ENCODE peak calls at places on chromosomes 2 and 18, in seven cellular contexts. One of them, this sample, is unnamed.

GRCh38 chr2:241441492-241441891 is 66.9 kb downstream of the STK25 start:
- DNase-seq in neuronal stem cell: no peak
- DNase-seq in mesendoderm: no peak
- DNase-seq in H1: no peak
- DNase-seq in H9: no peak
- DNase-seq in trophoblast cell: no peak
- DNase-seq in IMR-90: no peak
- DNase-seq in this sample: no peak

GRCh38 chr2:234363011-234363487 is 133.8 kb downstream of the ARL4C start:
- DNase-seq in H9: peak; percentile 91
- DNase-seq in IMR-90: no peak
- DNase-seq in trophoblast cell: peak; percentile 22
- DNase-seq in H1: peak; percentile 78
- DNase-seq in mesendoderm: peak; percentile 98
- DNase-seq in neuronal stem cell: peak; percentile 67
- DNase-seq in this sample: peak; percentile 46

GRCh38 chr2:200469708-200470600 is 39.9 kb downstream of the KCTD18 start:
- DNase-seq in H1: no peak
- DNase-seq in neuronal stem cell: peak; percentile 58
- DNase-seq in H9: no peak
- DNase-seq in mesendoderm: no peak
- DNase-seq in trophoblast cell: peak; percentile 80
- DNase-seq in IMR-90: no peak
- DNase-seq in this sample: no peak

GRCh38 chr2:47072018-47072691 is 83.0 kb downstream of the STPG4 start:
- DNase-seq in neuronal stem cell: no peak
- DNase-seq in mesendoderm: no peak
- DNase-seq in trophoblast cell: peak; percentile 79
- DNase-seq in H1: no peak
- DNase-seq in IMR-90: peak; percentile 70
- DNase-seq in H9: peak; percentile 60
- DNase-seq in this sample: peak; percentile 82

GRCh38 chr2:197081294-197081693 is 154.8 kb upstream of the PGAP1 start:
- DNase-seq in trophoblast cell: no peak
- DNase-seq in H9: no peak
- DNase-seq in IMR-90: no peak
- DNase-seq in H1: no peak
- DNase-seq in mesendoderm: no peak
- DNase-seq in neuronal stem cell: no peak
- DNase-seq in this sample: no peak

GRCh38 chr2:193549661-193550060 is 1354.9 kb upstream of the TMEFF2 start:
- DNase-seq in neuronal stem cell: no peak
- DNase-seq in IMR-90: no peak
- DNase-seq in H9: no peak
- DNase-seq in H1: no peak
- DNase-seq in trophoblast cell: no peak
- DNase-seq in mesendoderm: no peak
- DNase-seq in this sample: peak; percentile 10

GRCh38 chr2:1799174-1799573 is 54.9 kb upstream of the PXDN start:
- DNase-seq in mesendoderm: no peak
- DNase-seq in neuronal stem cell: no peak
- DNase-seq in H9: no peak
- DNase-seq in H1: no peak
- DNase-seq in IMR-90: no peak
- DNase-seq in trophoblast cell: no peak
- DNase-seq in this sample: no peak

GRCh38 chr2:201886504-201886903 is 80.2 kb downstream of the CDK15 start:
- DNase-seq in neuronal stem cell: no peak
- DNase-seq in IMR-90: peak; percentile 72
- DNase-seq in H9: no peak
- DNase-seq in mesendoderm: no peak
- DNase-seq in H1: no peak
- DNase-seq in trophoblast cell: no peak
- DNase-seq in this sample: no peak

GRCh38 chr2:225074366-225074765 is 32.1 kb upstream of the DOCK10 start:
- DNase-seq in mesendoderm: no peak
- DNase-seq in IMR-90: no peak
- DNase-seq in H1: no peak
- DNase-seq in trophoblast cell: no peak
- DNase-seq in neuronal stem cell: no peak
- DNase-seq in H9: no peak
- DNase-seq in this sample: no peak

GRCh38 chr2:128380061-128380889 is 61.6 kb upstream of the HS6ST1 start:
- DNase-seq in H1: no peak
- DNase-seq in trophoblast cell: no peak
- DNase-seq in IMR-90: no peak
- DNase-seq in neuronal stem cell: no peak
- DNase-seq in mesendoderm: no peak
- DNase-seq in H9: peak; percentile 24
- DNase-seq in this sample: no peak

GRCh38 chr18:111292-112014 is 46.9 kb upstream of the USP14 start:
- DNase-seq in neuronal stem cell: peak; percentile 72
- DNase-seq in IMR-90: peak; percentile 40
- DNase-seq in trophoblast cell: peak; percentile 47
- DNase-seq in mesendoderm: peak; percentile 82
- DNase-seq in H9: peak; percentile 72
- DNase-seq in H1: peak; percentile 19
- DNase-seq in this sample: peak; percentile 17

GRCh38 chr18:54233228-54233625 is 8.8 kb upstream of the MBD2 start:
- DNase-seq in IMR-90: no peak
- DNase-seq in mesendoderm: no peak
- DNase-seq in neuronal stem cell: no peak
- DNase-seq in trophoblast cell: no peak
- DNase-seq in H9: no peak
- DNase-seq in H1: no peak
- DNase-seq in this sample: no peak

GRCh38 chr2:86675611-86676015 is 44.5 kb upstream of the RMND5A start:
- DNase-seq in neuronal stem cell: no peak
- DNase-seq in H9: peak; percentile 32
- DNase-seq in H1: no peak
- DNase-seq in mesendoderm: peak; percentile 49
- DNase-seq in trophoblast cell: no peak
- DNase-seq in IMR-90: no peak
- DNase-seq in this sample: no peak

GRCh38 chr18:76875390-76876330 is 53.3 kb downstream of the ZNF236 start:
- DNase-seq in mesendoderm: peak; percentile 79
- DNase-seq in IMR-90: peak; percentile 43
- DNase-seq in H9: peak; percentile 65
- DNase-seq in trophoblast cell: peak; percentile 24
- DNase-seq in H1: no peak
- DNase-seq in neuronal stem cell: peak; percentile 56
- DNase-seq in this sample: peak; percentile 37

GRCh38 chr18:58788470-58788869 is 76.2 kb upstream of the ZNF532 start:
- DNase-seq in H1: no peak
- DNase-seq in neuronal stem cell: no peak
- DNase-seq in H9: no peak
- DNase-seq in trophoblast cell: no peak
- DNase-seq in IMR-90: no peak
- DNase-seq in mesendoderm: peak; percentile 60
- DNase-seq in this sample: no peak

GRCh38 chr2:155708052-155708451 is 624.5 kb downstream of the NR4A2 start:
- DNase-seq in trophoblast cell: no peak
- DNase-seq in mesendoderm: peak; percentile 37
- DNase-seq in H9: no peak
- DNase-seq in neuronal stem cell: no peak
- DNase-seq in H1: no peak
- DNase-seq in IMR-90: no peak
- DNase-seq in this sample: no peak

GRCh38 chr2:41899189-41899588 is 148.6 kb upstream of the PKDCC start:
- DNase-seq in H1: no peak
- DNase-seq in trophoblast cell: peak; percentile 90
- DNase-seq in H9: no peak
- DNase-seq in neuronal stem cell: no peak
- DNase-seq in IMR-90: peak; percentile 42
- DNase-seq in mesendoderm: no peak
- DNase-seq in this sample: peak; percentile 57

GRCh38 chr2:237571551-237571950 is 5.2 kb downstream of the PRLH start:
- DNase-seq in H9: no peak
- DNase-seq in IMR-90: no peak
- DNase-seq in mesendoderm: no peak
- DNase-seq in trophoblast cell: no peak
- DNase-seq in H1: no peak
- DNase-seq in neuronal stem cell: no peak
- DNase-seq in this sample: no peak

GRCh38 chr2:143841935-143842334 is 678.0 kb downstream of the ZEB2 start:
- DNase-seq in mesendoderm: peak; percentile 45
- DNase-seq in neuronal stem cell: no peak
- DNase-seq in H9: no peak
- DNase-seq in H1: no peak
- DNase-seq in trophoblast cell: no peak
- DNase-seq in IMR-90: peak; percentile 29
- DNase-seq in this sample: peak; percentile 12

GRCh38 chr18:12059334-12060181 is 34.1 kb upstream of the ANKRD62 start:
- DNase-seq in neuronal stem cell: no peak
- DNase-seq in H1: no peak
- DNase-seq in H9: no peak
- DNase-seq in IMR-90: no peak
- DNase-seq in trophoblast cell: no peak
- DNase-seq in mesendoderm: no peak
- DNase-seq in this sample: no peak

GRCh38 chr18:12061685-12062084 is 32.0 kb upstream of the ANKRD62 start:
- DNase-seq in trophoblast cell: no peak
- DNase-seq in H1: no peak
- DNase-seq in IMR-90: no peak
- DNase-seq in H9: no peak
- DNase-seq in neuronal stem cell: no peak
- DNase-seq in mesendoderm: no peak
- DNase-seq in this sample: no peak

GRCh38 chr18:12060182-12060870 is 33.3 kb upstream of the ANKRD62 start:
- DNase-seq in neuronal stem cell: no peak
- DNase-seq in IMR-90: no peak
- DNase-seq in trophoblast cell: peak; percentile 67
- DNase-seq in H9: no peak
- DNase-seq in H1: no peak
- DNase-seq in mesendoderm: no peak
- DNase-seq in this sample: no peak

GRCh38 chr18:12064086-12064763 is 29.4 kb upstream of the ANKRD62 start:
- DNase-seq in trophoblast cell: no peak
- DNase-seq in mesendoderm: no peak
- DNase-seq in H1: no peak
- DNase-seq in neuronal stem cell: no peak
- DNase-seq in IMR-90: no peak
- DNase-seq in H9: no peak
- DNase-seq in this sample: no peak

DNA sequence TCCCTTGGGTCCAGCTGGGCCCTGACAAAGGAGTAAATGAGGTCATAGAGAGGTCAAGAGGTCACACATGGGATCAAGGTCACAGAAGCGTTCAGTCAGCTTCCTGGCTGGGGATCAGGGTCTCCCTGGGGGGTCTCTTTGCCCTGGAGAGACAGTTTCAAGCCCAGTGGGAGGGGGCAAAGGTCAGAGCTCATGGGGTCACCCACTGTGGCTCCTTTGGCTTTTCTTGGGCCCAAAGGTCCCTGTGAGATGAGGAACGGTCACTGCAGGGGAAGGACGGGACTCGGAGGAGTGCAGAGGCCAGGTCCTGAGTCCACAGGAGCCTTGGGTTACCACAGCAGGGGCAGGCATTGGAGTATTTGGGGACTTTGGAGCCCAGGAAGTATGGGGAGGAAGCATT is 30.7 kb upstream of the ANKRD62 start:
- DNase-seq in trophoblast cell: no peak
- DNase-seq in mesendoderm: no peak
- DNase-seq in neuronal stem cell: no peak
- DNase-seq in H9: no peak
- DNase-seq in IMR-90: no peak
- DNase-seq in H1: no peak
- DNase-seq in this sample: no peak
- H3K4ac ChIP-seq in trophoblast cell: no peak overlapping the region
- H3K4ac ChIP-seq in mesendoderm: no peak overlapping the region
- H3K4ac ChIP-seq in neuronal stem cell: no peak overlapping the region
- H3K4ac ChIP-seq in H9: no peak overlapping the region
- H3K4ac ChIP-seq in IMR-90: no peak overlapping the region
- H3K4ac ChIP-seq in H1: no peak overlapping the region
- H3K4ac ChIP-seq in this sample: no peak overlapping the region

GRCh38 chr2:65957454-65957853 is 477.5 kb upstream of the MEIS1 start:
- DNase-seq in IMR-90: no peak
- DNase-seq in neuronal stem cell: no peak
- DNase-seq in trophoblast cell: no peak
- DNase-seq in H1: no peak
- DNase-seq in mesendoderm: peak; percentile 5
- DNase-seq in H9: peak; percentile 27
- DNase-seq in this sample: no peak
- H2BK5ac ChIP-seq in IMR-90: no peak overlapping the region
- H2BK5ac ChIP-seq in neuronal stem cell: no peak overlapping the region
- H2BK5ac ChIP-seq in trophoblast cell: no peak overlapping the region
- H2BK5ac ChIP-seq in H1: no peak overlapping the region
- H2BK5ac ChIP-seq in mesendoderm: no peak overlapping the region
- H2BK5ac ChIP-seq in H9: no peak overlapping the region
- H2BK5ac ChIP-seq in this sample: no peak overlapping the region

GRCh38 chr2:63104482-63104881 is 53.9 kb downstream of the OTX1 start:
- DNase-seq in IMR-90: no peak
- DNase-seq in mesendoderm: no peak
- DNase-seq in neuronal stem cell: no peak
- DNase-seq in H1: no peak
- DNase-seq in H9: no peak
- DNase-seq in trophoblast cell: no peak
- DNase-seq in this sample: no peak
- H3K4ac ChIP-seq in IMR-90: no peak overlapping the region
- H3K4ac ChIP-seq in mesendoderm: no peak overlapping the region
- H3K4ac ChIP-seq in neuronal stem cell: no peak overlapping the region
- H3K4ac ChIP-seq in H1: no peak overlapping the region
- H3K4ac ChIP-seq in H9: no peak overlapping the region
- H3K4ac ChIP-seq in trophoblast cell: no peak overlapping the region
- H3K4ac ChIP-seq in this sample: no peak overlapping the region

DNA sequence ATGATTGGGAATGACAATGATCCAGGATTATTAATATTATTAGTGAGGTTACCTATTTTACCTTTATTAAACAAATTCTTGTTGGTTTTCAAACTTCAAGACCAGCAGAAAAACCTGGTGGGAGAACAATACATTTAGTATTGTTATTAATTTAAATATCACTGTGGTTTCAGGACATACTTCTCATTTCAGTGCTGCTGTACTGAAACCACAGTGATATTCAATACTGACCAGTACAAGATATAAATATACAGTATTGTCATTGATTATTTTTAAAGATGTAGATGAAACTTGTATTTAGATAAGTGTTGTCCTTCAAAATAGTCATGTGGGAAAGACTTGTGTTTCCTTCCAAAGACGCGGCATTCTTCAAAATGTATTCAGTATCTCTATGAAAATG is 1047.3 kb upstream of the CELF4 start:
- DNase-seq in IMR-90: no peak
- DNase-seq in mesendoderm: no peak
- DNase-seq in H9: no peak
- DNase-seq in neuronal stem cell: no peak
- DNase-seq in H1: no peak
- DNase-seq in trophoblast cell: no peak
- DNase-seq in this sample: no peak
- H2BK5ac ChIP-seq in IMR-90: no peak overlapping the region
- H2BK5ac ChIP-seq in mesendoderm: no peak overlapping the region
- H2BK5ac ChIP-seq in H9: no peak overlapping the region
- H2BK5ac ChIP-seq in neuronal stem cell: no peak overlapping the region
- H2BK5ac ChIP-seq in H1: no peak overlapping the region
- H2BK5ac ChIP-seq in trophoblast cell: no peak overlapping the region
- H2BK5ac ChIP-seq in this sample: no peak overlapping the region

GRCh38 chr2:10245661-10246060 is 57.0 kb upstream of the HPCAL1 start:
- DNase-seq in neuronal stem cell: no peak
- DNase-seq in H1: no peak
- DNase-seq in mesendoderm: no peak
- DNase-seq in trophoblast cell: no peak
- DNase-seq in H9: no peak
- DNase-seq in IMR-90: no peak
- DNase-seq in this sample: no peak
- H3K4ac ChIP-seq in neuronal stem cell: no peak overlapping the region
- H3K4ac ChIP-seq in H1: no peak overlapping the region
- H3K4ac ChIP-seq in mesendoderm: no peak overlapping the region
- H3K4ac ChIP-seq in trophoblast cell: no peak overlapping the region
- H3K4ac ChIP-seq in H9: no peak overlapping the region
- H3K4ac ChIP-seq in IMR-90: no peak overlapping the region
- H3K4ac ChIP-seq in this sample: no peak overlapping the region

This sample was measured in mesenchymal stem cell.